ENCODE peak calls at places on chromosomes 4 and X, in five cellular contexts. J is HEK293T, W is HepG2, O is GM12878, P is NT2/D1. L is an unnamed sample.

GRCh38 chr4:165877291-165877690 is 4.3 kb downstream of the TLL1 start:
- DNase-seq in J (no peak), W (no peak), O (no peak), P (no peak), L (no peak)

GRCh38 chr4:159010563-159011260 is 92.2 kb upstream of the RAPGEF2 start:
- DNase-seq in J (no peak), W (peak), O (no peak), P (no peak), L (no peak)

GRCh38 chrX:9628779-9629493 is 136.7 kb downstream of the GPR143 start:
- DNase-seq in J (no peak), W (no peak), O (no peak), P (no peak), L (no peak)

GRCh38 chr4:41323706-41324105 is 67.0 kb downstream of the UCHL1 start:
- DNase-seq in J (no peak), W (no peak), O (no peak), P (no peak), L (no peak)

GRCh38 chr4:151031831-151032605 is 16.9 kb upstream of the LRBA start:
- DNase-seq in J (no peak), W (no peak), O (peak), P (no peak), L (no peak)

GRCh38 chr4:142961866-142962265 is 115.8 kb upstream of the INPP4B start:
- DNase-seq in J (no peak), W (no peak), O (no peak), P (no peak), L (no peak)

GRCh38 chr4:14831447-14831846 is 170.8 kb upstream of the CPEB2 start:
- DNase-seq in J (no peak), W (no peak), O (no peak), P (no peak), L (no peak)

GRCh38 chr4:57287687-57288604 is 177.8 kb upstream of the IGFBP7 start:
- DNase-seq in J (no peak), W (no peak), O (no peak), P (no peak), L (no peak)

GRCh38 chr4:24796632-24797031 is 1.3 kb downstream of the SOD3 start:
- DNase-seq in J (no peak), W (no peak), O (no peak), P (no peak), L (no peak)

GRCh38 chr4:2662598-2662997 is 93.5 kb downstream of the TNIP2 start:
- DNase-seq in J (no peak), W (no peak), O (no peak), P (no peak), L (no peak)

GRCh38 chr4:21593268-21594002 is 355.1 kb downstream of the KCNIP4 start:
- DNase-seq in J (no peak), W (no peak), O (no peak), P (no peak), L (no peak)

GRCh38 chr4:82758701-82759685 is 39.6 kb downstream of the SCD5 start:
- DNase-seq in J (no peak), W (no peak), O (no peak), P (no peak), L (no peak)

GRCh38 chrX:29903365-29903764 is 312.0 kb upstream of the MAGEB2 start:
- DNase-seq in J (no peak), W (no peak), O (no peak), P (no peak), L (no peak)

GRCh38 chr4:56844817-56845580 is 23.5 kb upstream of the SPINK2 start:
- DNase-seq in J (no peak), W (no peak), O (no peak), P (peak), L (peak)

GRCh38 chr4:80926891-80927290 is 103.6 kb upstream of the BMP3 start:
- DNase-seq in J (no peak), W (no peak), O (no peak), P (no peak), L (no peak)
- TF ChIP-seq SUZ12 in J (no peak), W (no peak), O (no peak), P (no peak), L (no peak)

GRCh38 chr4:119230288-119230687 is 17.8 kb downstream of the USP53 start:
- DNase-seq in J (no peak), W (no peak), O (no peak), P (no peak), L (no peak)

GRCh38 chr4:119231517-119231916 is 19.0 kb downstream of the USP53 start:
- DNase-seq in J (no peak), W (no peak), O (no peak), P (no peak), L (no peak)

GRCh38 chr4:119232286-119232685 is 19.8 kb downstream of the USP53 start:
- DNase-seq in J (no peak), W (no peak), O (no peak), P (no peak), L (no peak)

GRCh38 chr4:119228406-119228805 is 15.9 kb downstream of the USP53 start:
- DNase-seq in J (no peak), W (no peak), O (no peak), P (no peak), L (no peak)

GRCh38 chr4:119227690-119228089 is 15.2 kb downstream of the USP53 start:
- DNase-seq in J (no peak), W (no peak), O (no peak), P (no peak), L (no peak)
- TF ChIP-seq SUZ12 in J (no peak), W (no peak), O (no peak), P (no peak), L (no peak)

GRCh38 chrX:131729295-131729694 is 185.4 kb downstream of the OR13H1 start:
- DNase-seq in J (peak), W (no peak), O (peak), P (no peak), L (no peak)

GRCh38 chrX:131739823-131740222 is 195.9 kb downstream of the OR13H1 start:
- DNase-seq in J (no peak), W (peak), O (no peak), P (no peak), L (no peak)

GRCh38 chrX:131735127-131735526 is 191.3 kb downstream of the OR13H1 start:
- DNase-seq in J (no peak), W (no peak), O (no peak), P (no peak), L (no peak)

GRCh38 chrX:131734621-131735020 is 190.7 kb downstream of the OR13H1 start:
- DNase-seq in J (no peak), W (no peak), O (peak), P (no peak), L (no peak)
- TF ChIP-seq SUZ12 in J (no peak), W (no peak), O (no peak), P (no peak), L (no peak)

GRCh38 chrX:6363193-6363592 is 134.5 kb upstream of the NLGN4X start:
- DNase-seq in J (no peak), W (no peak), O (no peak), P (no peak), L (no peak)
- TF ChIP-seq SUZ12 in J (no peak), W (no peak), O (no peak), P (no peak), L (no peak)

L was measured in H1.